ENCODE peak calls at places on chromosomes 3 and 15, in seven cellular contexts. I is A549, D is ovary, J is esophagus squamous epithelium, R is breast epithelium, K is HepG2, U is sigmoid colon. B is an unnamed sample.

GRCh38 chr3:9175421-9175820 is 74.0 kb downstream of the SRGAP3 start:
- DNase-seq in I (peak), D (no peak), J (no peak), R (peak), K (no peak), U (no peak), B (no peak)

GRCh38 chr3:56980798-56981390 is 79.6 kb upstream of the SPATA12 start:
- DNase-seq in I (peak), D (peak), J (peak), R (no peak), K (no peak), U (no peak), B (no peak)

GRCh38 chr15:35062164-35063099 is 22.7 kb downstream of the NANOGP8 start:
- DNase-seq in I (no peak), D (no peak), J (no peak), R (no peak), K (no peak), U (no peak), B (no peak)

GRCh38 chr3:98788651-98789050 is 25.5 kb downstream of the ST3GAL6 start:
- DNase-seq in I (no peak), D (no peak), J (no peak), R (no peak), K (no peak), U (no peak), B (no peak)

GRCh38 chr15:81400640-81401236 is 26.7 kb upstream of the TMC3 start:
- DNase-seq in I (peak), D (no peak), J (no peak), R (no peak), K (peak), U (no peak), B (peak)

GRCh38 chr15:86555939-86556725 is 476.5 kb downstream of the AGBL1 start:
- DNase-seq in I (no peak), D (no peak), J (no peak), R (no peak), K (peak), U (no peak), B (no peak)

GRCh38 chr3:57948782-57949242 is 59.4 kb upstream of the FLNB start:
- DNase-seq in I (no peak), D (no peak), J (no peak), R (peak), K (peak), U (peak), B (no peak)

GRCh38 chr15:44028349-44028748 is 166.7 kb downstream of the FRMD5 start:
- DNase-seq in I (no peak), D (no peak), J (no peak), R (no peak), K (no peak), U (no peak), B (no peak)

GRCh38 chr3:123568034-123568433 is 16.8 kb downstream of the HACD2 start:
- DNase-seq in I (no peak), D (no peak), J (no peak), R (no peak), K (no peak), U (no peak), B (no peak)

GRCh38 chr3:123571264-123571972 is 13.4 kb downstream of the HACD2 start:
- DNase-seq in I (no peak), D (no peak), J (no peak), R (no peak), K (no peak), U (no peak), B (no peak)

GRCh38 chr3:123576119-123576518 is 8.7 kb downstream of the HACD2 start:
- DNase-seq in I (no peak), D (no peak), J (no peak), R (no peak), K (no peak), U (no peak), B (no peak)

GRCh38 chr3:123568875-123569274 is 16.0 kb downstream of the HACD2 start:
- DNase-seq in I (no peak), D (no peak), J (no peak), R (no peak), K (no peak), U (no peak), B (no peak)

GRCh38 chr3:123571973-123572365 is 12.9 kb downstream of the HACD2 start:
- DNase-seq in I (no peak), D (no peak), J (no peak), R (no peak), K (no peak), U (no peak), B (no peak)
- TF ChIP-seq POLR2A in I (no peak), D (no peak), J (no peak), R (no peak), K (no peak), U (no peak), B (no peak)

GRCh38 chr3:64915778-64916177 is 228.0 kb upstream of the ADAMTS9 start:
- DNase-seq in I (no peak), D (peak), J (no peak), R (no peak), K (no peak), U (no peak), B (no peak)
- H3K27ac ChIP-seq in I (no peak), D (no peak), J (peak), R (no peak), K (no peak), U (no peak), B (peak)

GRCh38 chr3:134850761-134851160 is 55.7 kb downstream of the EPHB1 start:
- DNase-seq in I (no peak), D (no peak), J (no peak), R (no peak), K (no peak), U (no peak), B (no peak)

GRCh38 chr3:134846943-134847342 is 51.9 kb downstream of the EPHB1 start:
- DNase-seq in I (peak), D (peak), J (no peak), R (no peak), K (peak), U (no peak), B (no peak)

GRCh38 chr3:134847349-134847748 is 52.3 kb downstream of the EPHB1 start:
- DNase-seq in I (no peak), D (no peak), J (no peak), R (no peak), K (no peak), U (no peak), B (no peak)

GRCh38 chr3:134852132-134852531 is 57.1 kb downstream of the EPHB1 start:
- DNase-seq in I (no peak), D (no peak), J (no peak), R (no peak), K (no peak), U (no peak), B (no peak)

GRCh38 chr3:134849561-134849960 is 54.5 kb downstream of the EPHB1 start:
- DNase-seq in I (no peak), D (no peak), J (no peak), R (no peak), K (no peak), U (no peak), B (no peak)
- TF ChIP-seq POLR2A in I (no peak), D (no peak), J (no peak), R (no peak), K (no peak), U (no peak), B (no peak)

GRCh38 chr15:92624401-92624991 is 31.1 kb downstream of the FAM174B start:
- DNase-seq in I (no peak), D (peak), J (no peak), R (peak), K (no peak), U (peak), B (peak)
- H3K27ac ChIP-seq in I (no peak), D (peak), J (peak), R (peak), K (no peak), U (peak), B (peak)

GRCh38 chr3:194640829-194641228 is 7.6 kb upstream of the TMEM44 start:
- DNase-seq in I (no peak), D (no peak), J (no peak), R (no peak), K (peak), U (no peak), B (no peak)

GRCh38 chr3:194637541-194638400 is 4.6 kb upstream of the TMEM44 start:
- DNase-seq in I (no peak), D (no peak), J (no peak), R (no peak), K (no peak), U (peak), B (no peak)

GRCh38 chr3:194638991-194639605 is 5.9 kb upstream of the TMEM44 start:
- DNase-seq in I (no peak), D (no peak), J (no peak), R (no peak), K (no peak), U (peak), B (no peak)

GRCh38 chr3:194633349-194634004 is at the start of gene TMEM44:
- DNase-seq in I (peak), D (peak), J (no peak), R (peak), K (peak), U (peak), B (no peak)

GRCh38 chr3:194637066-194637465 is 3.8 kb upstream of the TMEM44 start:
- DNase-seq in I (no peak), D (no peak), J (no peak), R (no peak), K (no peak), U (no peak), B (no peak)
- TF ChIP-seq POLR2A in I (no peak), D (no peak), J (no peak), R (no peak), K (no peak), U (no peak), B (no peak)

GRCh38 chr3:141312359-141313090 is 55.8 kb upstream of the ZBTB38 start:
- DNase-seq in I (no peak), D (no peak), J (no peak), R (no peak), K (no peak), U (no peak), B (no peak)
- H3K27ac ChIP-seq in I (peak), D (no peak), J (peak), R (peak), K (peak), U (peak), B (peak)

DNA sequence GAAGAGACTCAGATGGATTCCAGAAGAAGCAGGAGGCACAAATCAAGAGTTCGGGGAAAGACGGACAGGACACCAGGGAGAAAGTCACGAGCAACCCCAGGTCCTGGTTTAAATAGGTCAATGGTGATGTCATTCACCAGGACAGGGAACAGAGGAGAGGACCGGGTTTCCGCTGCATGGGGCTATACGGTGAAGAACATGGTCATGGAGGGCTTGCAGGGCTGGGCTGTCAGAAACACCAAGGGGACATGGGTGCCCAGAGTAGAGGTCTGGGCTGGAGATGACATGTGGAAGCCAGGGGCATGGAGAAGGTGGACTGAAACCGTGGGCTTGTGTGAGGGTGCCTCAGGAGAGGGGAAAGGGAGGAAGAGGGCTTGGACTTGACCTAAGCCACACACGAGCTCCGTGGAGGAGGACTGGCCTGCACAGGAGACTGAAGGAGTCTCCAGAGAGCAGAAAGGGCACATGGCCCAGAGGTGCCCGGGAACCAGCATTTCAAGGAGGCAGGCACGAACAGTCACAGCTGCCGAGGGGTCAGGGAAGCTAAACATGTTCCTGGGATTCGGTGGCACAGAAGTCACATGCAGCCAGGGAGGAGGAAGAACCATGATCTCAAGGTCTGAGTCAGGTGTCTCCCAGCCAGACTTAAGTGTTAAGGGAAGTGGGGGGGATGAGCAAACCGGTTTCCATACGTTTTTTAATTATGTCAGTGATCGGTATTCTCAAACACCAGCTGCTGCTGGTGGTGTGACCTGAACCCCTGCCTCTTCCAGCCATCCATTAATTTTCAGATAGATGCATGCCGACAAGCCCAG is 54.2 kb upstream of the RPL32 start:
- DNase-seq in I (no peak), D (no peak), J (no peak), R (no peak), K (no peak), U (no peak), B (no peak)
- TF ChIP-seq POLR2A in I (no peak), D (no peak), J (no peak), R (no peak), K (peak), U (no peak), B (no peak)

B was measured in tibial nerve.